ENCODE peak calls at places on chromosomes 1 and 21, in five cellular contexts. V, P, W, I and D are unnamed samples.

GRCh38 chr1:17819129-17819802 is 64.1 kb downstream of the ACTL8 start:
- DNase-seq in P (no peak), V (no peak), I (no peak), W (no peak), D (no peak)

GRCh38 chr1:51000160-51000559 is 30.1 kb downstream of the CDKN2C start:
- DNase-seq in I (no peak), W (no peak), V (no peak), P (no peak), D (no peak)

GRCh38 chr1:30679976-30680305 is 43.4 kb downstream of the MATN1 start:
- DNase-seq in V (no peak), P (no peak), W (no peak), I (no peak), D (no peak)

GRCh38 chr1:116570358-116571214 is at the start of gene CD58:
- DNase-seq in P (peak), W (peak), V (peak), I (peak), D (peak)

GRCh38 chr1:32062867-32063230 is 9.9 kb upstream of the TMEM39B start:
- DNase-seq in I (peak), V (no peak), W (no peak), P (no peak), D (no peak)

GRCh38 chr1:62395291-62395690 is 41.6 kb upstream of the USP1 start:
- DNase-seq in P (no peak), V (no peak), I (no peak), W (no peak), D (no peak)

GRCh38 chr1:54800899-54801759 is at the start of gene TTC22:
- DNase-seq in P (peak), W (no peak), V (peak), I (no peak), D (peak)

GRCh38 chr1:38044224-38045215 is 2.1 kb downstream of the POU3F1 start:
- DNase-seq in I (no peak), W (no peak), P (no peak), V (no peak), D (no peak)

GRCh38 chr21:31482460-31482859 is 138.4 kb upstream of the TIAM1 start:
- DNase-seq in I (no peak), V (no peak), W (no peak), P (no peak), D (no peak)

GRCh38 chr1:3735027-3735682 is 17.1 kb upstream of the CCDC27 start:
- DNase-seq in W (no peak), P (no peak), I (no peak), V (no peak), D (no peak)

GRCh38 chr1:112488141-112488540 is 20.6 kb upstream of the WNT2B start:
- DNase-seq in P (no peak), I (no peak), V (no peak), W (no peak), D (no peak)

GRCh38 chr1:223123238-223123976 is 19.6 kb downstream of the TLR5 start:
- DNase-seq in I (peak), V (peak), W (peak), P (peak), D (peak)

GRCh38 chr21:42841156-42841915 is 38.0 kb downstream of the WDR4 start:
- DNase-seq in V (no peak), I (no peak), W (no peak), P (no peak), D (no peak)

GRCh38 chr1:25782608-25783201 is 17.3 kb upstream of the SELENON start:
- DNase-seq in W (no peak), P (peak), V (no peak), I (no peak), D (no peak)

GRCh38 chr1:85344256-85344694 is 67.8 kb upstream of the BCL10 start:
- DNase-seq in P (peak), V (peak), W (peak), I (peak), D (peak)

GRCh38 chr1:224923726-224924125 is 5.7 kb upstream of the DNAH14 start:
- DNase-seq in I (no peak), W (no peak), P (no peak), V (no peak), D (no peak)

GRCh38 chr1:230208619-230209261 is 141.7 kb downstream of the GALNT2 start:
- DNase-seq in P (no peak), I (no peak), W (no peak), V (no peak), D (no peak)

GRCh38 chr1:230581446-230582079 is 60.7 kb upstream of the COG2 start:
- DNase-seq in V (no peak), P (peak), I (no peak), W (peak), D (no peak)